ENCODE peak calls at places on chromosomes 7 and 10, in nine cellular contexts. One of them, this sample, is unnamed.

GRCh38 chr10:71621783-71622526 is 97.6 kb downstream of the C10orf105 start:
- DNase-seq in stomach: no peak
- DNase-seq in frontal cortex: no peak
- DNase-seq in OCI-LY7: peak; percentile 77
- DNase-seq in EL: peak; percentile 75
- DNase-seq in stimulated activated CD4-positive, alpha-beta T cell treated with anti-CD3 and anti-CD28 coated beads, Interleukin-12 subunit alpha, Interleukin-12 subunit beta, amount 100 ng/mL, for 4 hours: no peak
- DNase-seq in osteocyte: no peak
- DNase-seq in HCEC 1CT: no peak
- DNase-seq in activated T-cell treated with anti-CD3 and anti-CD28 coated beads for 1 hour: no peak
- DNase-seq in this sample: no peak

GRCh38 chr10:86104611-86105145 is 261.9 kb downstream of the GRID1 start:
- DNase-seq in stomach: no peak
- DNase-seq in frontal cortex: no peak
- DNase-seq in OCI-LY7: no peak
- DNase-seq in EL: no peak
- DNase-seq in stimulated activated CD4-positive, alpha-beta T cell treated with anti-CD3 and anti-CD28 coated beads, Interleukin-12 subunit alpha, Interleukin-12 subunit beta, amount 100 ng/mL, for 4 hours: no peak
- DNase-seq in osteocyte: peak; percentile 48
- DNase-seq in HCEC 1CT: no peak
- DNase-seq in activated T-cell treated with anti-CD3 and anti-CD28 coated beads for 1 hour: no peak
- DNase-seq in this sample: no peak

GRCh38 chr7:107874605-107875446 is 16.2 kb upstream of the DLD start:
- DNase-seq in stomach: peak; percentile 34
- DNase-seq in frontal cortex: no peak
- DNase-seq in OCI-LY7: peak; percentile 63
- DNase-seq in EL: peak; percentile 63
- DNase-seq in stimulated activated CD4-positive, alpha-beta T cell treated with anti-CD3 and anti-CD28 coated beads, Interleukin-12 subunit alpha, Interleukin-12 subunit beta, amount 100 ng/mL, for 4 hours: no peak
- DNase-seq in osteocyte: no peak
- DNase-seq in HCEC 1CT: peak; percentile 61
- DNase-seq in activated T-cell treated with anti-CD3 and anti-CD28 coated beads for 1 hour: no peak
- DNase-seq in this sample: peak; percentile 59

GRCh38 chr7:104926189-104926904 is 87.7 kb upstream of the KMT2E start:
- DNase-seq in stomach: no peak
- DNase-seq in frontal cortex: no peak
- DNase-seq in OCI-LY7: no peak
- DNase-seq in EL: no peak
- DNase-seq in stimulated activated CD4-positive, alpha-beta T cell treated with anti-CD3 and anti-CD28 coated beads, Interleukin-12 subunit alpha, Interleukin-12 subunit beta, amount 100 ng/mL, for 4 hours: no peak
- DNase-seq in osteocyte: no peak
- DNase-seq in HCEC 1CT: no peak
- DNase-seq in activated T-cell treated with anti-CD3 and anti-CD28 coated beads for 1 hour: no peak
- DNase-seq in this sample: no peak

GRCh38 chr10:91635401-91636400 is 2.8 kb upstream of the PPP1R3C start:
- DNase-seq in stomach: peak; percentile 71
- DNase-seq in frontal cortex: peak; percentile 44
- DNase-seq in OCI-LY7: peak; percentile 30
- DNase-seq in EL: peak; percentile 82
- DNase-seq in stimulated activated CD4-positive, alpha-beta T cell treated with anti-CD3 and anti-CD28 coated beads, Interleukin-12 subunit alpha, Interleukin-12 subunit beta, amount 100 ng/mL, for 4 hours: no peak
- DNase-seq in osteocyte: no peak
- DNase-seq in HCEC 1CT: peak; percentile 84
- DNase-seq in activated T-cell treated with anti-CD3 and anti-CD28 coated beads for 1 hour: peak; percentile 35
- DNase-seq in this sample: peak; percentile 59

GRCh38 chr7:150828384-150828783 is 23.9 kb upstream of the AOC1 start:
- DNase-seq in stomach: no peak
- DNase-seq in frontal cortex: no peak
- DNase-seq in OCI-LY7: no peak
- DNase-seq in EL: no peak
- DNase-seq in stimulated activated CD4-positive, alpha-beta T cell treated with anti-CD3 and anti-CD28 coated beads, Interleukin-12 subunit alpha, Interleukin-12 subunit beta, amount 100 ng/mL, for 4 hours: no peak
- DNase-seq in osteocyte: no peak
- DNase-seq in HCEC 1CT: no peak
- DNase-seq in activated T-cell treated with anti-CD3 and anti-CD28 coated beads for 1 hour: no peak
- DNase-seq in this sample: no peak

GRCh38 chr10:26213157-26213780 is 3.3 kb upstream of the GAD2 start:
- DNase-seq in stomach: no peak
- DNase-seq in frontal cortex: no peak
- DNase-seq in OCI-LY7: no peak
- DNase-seq in EL: no peak
- DNase-seq in stimulated activated CD4-positive, alpha-beta T cell treated with anti-CD3 and anti-CD28 coated beads, Interleukin-12 subunit alpha, Interleukin-12 subunit beta, amount 100 ng/mL, for 4 hours: no peak
- DNase-seq in osteocyte: no peak
- DNase-seq in HCEC 1CT: no peak
- DNase-seq in activated T-cell treated with anti-CD3 and anti-CD28 coated beads for 1 hour: no peak
- DNase-seq in this sample: no peak

GRCh38 chr10:30088178-30088577 is 28.8 kb upstream of the JCAD start:
- DNase-seq in stomach: no peak
- DNase-seq in frontal cortex: no peak
- DNase-seq in OCI-LY7: no peak
- DNase-seq in EL: no peak
- DNase-seq in stimulated activated CD4-positive, alpha-beta T cell treated with anti-CD3 and anti-CD28 coated beads, Interleukin-12 subunit alpha, Interleukin-12 subunit beta, amount 100 ng/mL, for 4 hours: no peak
- DNase-seq in osteocyte: no peak
- DNase-seq in HCEC 1CT: no peak
- DNase-seq in activated T-cell treated with anti-CD3 and anti-CD28 coated beads for 1 hour: no peak
- DNase-seq in this sample: no peak

GRCh38 chr7:130356121-130356759 is 11.6 kb downstream of the CPA5 start:
- DNase-seq in stomach: no peak
- DNase-seq in frontal cortex: no peak
- DNase-seq in OCI-LY7: no peak
- DNase-seq in EL: peak; percentile 99
- DNase-seq in stimulated activated CD4-positive, alpha-beta T cell treated with anti-CD3 and anti-CD28 coated beads, Interleukin-12 subunit alpha, Interleukin-12 subunit beta, amount 100 ng/mL, for 4 hours: no peak
- DNase-seq in osteocyte: peak; percentile 94
- DNase-seq in HCEC 1CT: peak; percentile 96
- DNase-seq in activated T-cell treated with anti-CD3 and anti-CD28 coated beads for 1 hour: no peak
- DNase-seq in this sample: no peak

GRCh38 chr7:46153951-46154787 is 233.1 kb upstream of the IGFBP3 start:
- DNase-seq in stomach: no peak
- DNase-seq in frontal cortex: no peak
- DNase-seq in OCI-LY7: no peak
- DNase-seq in EL: peak; percentile 29
- DNase-seq in stimulated activated CD4-positive, alpha-beta T cell treated with anti-CD3 and anti-CD28 coated beads, Interleukin-12 subunit alpha, Interleukin-12 subunit beta, amount 100 ng/mL, for 4 hours: no peak
- DNase-seq in osteocyte: no peak
- DNase-seq in HCEC 1CT: no peak
- DNase-seq in activated T-cell treated with anti-CD3 and anti-CD28 coated beads for 1 hour: no peak
- DNase-seq in this sample: peak; percentile 85

GRCh38 chr10:120221873-120222485 is 235.0 kb upstream of the PLPP4 start:
- DNase-seq in stomach: peak; percentile 35
- DNase-seq in frontal cortex: no peak
- DNase-seq in OCI-LY7: peak; percentile 43
- DNase-seq in EL: peak; percentile 61
- DNase-seq in stimulated activated CD4-positive, alpha-beta T cell treated with anti-CD3 and anti-CD28 coated beads, Interleukin-12 subunit alpha, Interleukin-12 subunit beta, amount 100 ng/mL, for 4 hours: no peak
- DNase-seq in osteocyte: no peak
- DNase-seq in HCEC 1CT: no peak
- DNase-seq in activated T-cell treated with anti-CD3 and anti-CD28 coated beads for 1 hour: no peak
- DNase-seq in this sample: peak; percentile 61

GRCh38 chr7:99128076-99128950 is 15.6 kb downstream of the SMURF1 start:
- DNase-seq in stomach: no peak
- DNase-seq in frontal cortex: no peak
- DNase-seq in OCI-LY7: no peak
- DNase-seq in EL: peak; percentile 55
- DNase-seq in stimulated activated CD4-positive, alpha-beta T cell treated with anti-CD3 and anti-CD28 coated beads, Interleukin-12 subunit alpha, Interleukin-12 subunit beta, amount 100 ng/mL, for 4 hours: no peak
- DNase-seq in osteocyte: no peak
- DNase-seq in HCEC 1CT: no peak
- DNase-seq in activated T-cell treated with anti-CD3 and anti-CD28 coated beads for 1 hour: no peak
- DNase-seq in this sample: no peak

GRCh38 chr10:122525788-122526187 is 34.8 kb upstream of the DMBT1 start:
- DNase-seq in stomach: no peak
- DNase-seq in frontal cortex: no peak
- DNase-seq in OCI-LY7: no peak
- DNase-seq in EL: no peak
- DNase-seq in stimulated activated CD4-positive, alpha-beta T cell treated with anti-CD3 and anti-CD28 coated beads, Interleukin-12 subunit alpha, Interleukin-12 subunit beta, amount 100 ng/mL, for 4 hours: no peak
- DNase-seq in osteocyte: no peak
- DNase-seq in HCEC 1CT: no peak
- DNase-seq in activated T-cell treated with anti-CD3 and anti-CD28 coated beads for 1 hour: no peak
- DNase-seq in this sample: no peak

GRCh38 chr10:70887804-70888800 is at the start of gene PCBD1:
- DNase-seq in stomach: peak; percentile 86
- DNase-seq in frontal cortex: peak; percentile 70
- DNase-seq in OCI-LY7: peak; percentile 48
- DNase-seq in EL: peak; percentile 65
- DNase-seq in stimulated activated CD4-positive, alpha-beta T cell treated with anti-CD3 and anti-CD28 coated beads, Interleukin-12 subunit alpha, Interleukin-12 subunit beta, amount 100 ng/mL, for 4 hours: peak; percentile 68
- DNase-seq in osteocyte: no peak
- DNase-seq in HCEC 1CT: peak; percentile 48
- DNase-seq in activated T-cell treated with anti-CD3 and anti-CD28 coated beads for 1 hour: peak; percentile 62
- DNase-seq in this sample: peak; percentile 79

GRCh38 chr10:31129261-31129660 is 97.6 kb upstream of the ZNF438 start:
- DNase-seq in stomach: no peak
- DNase-seq in frontal cortex: no peak
- DNase-seq in OCI-LY7: no peak
- DNase-seq in EL: peak; percentile 62
- DNase-seq in stimulated activated CD4-positive, alpha-beta T cell treated with anti-CD3 and anti-CD28 coated beads, Interleukin-12 subunit alpha, Interleukin-12 subunit beta, amount 100 ng/mL, for 4 hours: no peak
- DNase-seq in osteocyte: no peak
- DNase-seq in HCEC 1CT: peak; percentile 87
- DNase-seq in activated T-cell treated with anti-CD3 and anti-CD28 coated beads for 1 hour: no peak
- DNase-seq in this sample: no peak

GRCh38 chr10:116708386-116708785 is 34.0 kb downstream of the HSPA12A start:
- DNase-seq in stomach: no peak
- DNase-seq in frontal cortex: no peak
- DNase-seq in OCI-LY7: no peak
- DNase-seq in EL: peak; percentile 62
- DNase-seq in stimulated activated CD4-positive, alpha-beta T cell treated with anti-CD3 and anti-CD28 coated beads, Interleukin-12 subunit alpha, Interleukin-12 subunit beta, amount 100 ng/mL, for 4 hours: no peak
- DNase-seq in osteocyte: no peak
- DNase-seq in HCEC 1CT: no peak
- DNase-seq in activated T-cell treated with anti-CD3 and anti-CD28 coated beads for 1 hour: no peak
- DNase-seq in this sample: no peak

GRCh38 chr10:120606051-120606764 is 149.2 kb downstream of the PLPP4 start:
- DNase-seq in stomach: no peak
- DNase-seq in frontal cortex: no peak
- DNase-seq in OCI-LY7: no peak
- DNase-seq in EL: no peak
- DNase-seq in stimulated activated CD4-positive, alpha-beta T cell treated with anti-CD3 and anti-CD28 coated beads, Interleukin-12 subunit alpha, Interleukin-12 subunit beta, amount 100 ng/mL, for 4 hours: no peak
- DNase-seq in osteocyte: no peak
- DNase-seq in HCEC 1CT: no peak
- DNase-seq in activated T-cell treated with anti-CD3 and anti-CD28 coated beads for 1 hour: no peak
- DNase-seq in this sample: peak; percentile 69

GRCh38 chr7:92595281-92595680 is 5.1 kb upstream of the FAM133B start:
- DNase-seq in stomach: no peak
- DNase-seq in frontal cortex: no peak
- DNase-seq in OCI-LY7: no peak
- DNase-seq in EL: peak; percentile 71
- DNase-seq in stimulated activated CD4-positive, alpha-beta T cell treated with anti-CD3 and anti-CD28 coated beads, Interleukin-12 subunit alpha, Interleukin-12 subunit beta, amount 100 ng/mL, for 4 hours: no peak
- DNase-seq in osteocyte: no peak
- DNase-seq in HCEC 1CT: peak; percentile 70
- DNase-seq in activated T-cell treated with anti-CD3 and anti-CD28 coated beads for 1 hour: no peak
- DNase-seq in this sample: no peak

GRCh38 chr10:132507956-132508490 is 29.6 kb upstream of the INPP5A start:
- DNase-seq in stomach: peak; percentile 26
- DNase-seq in frontal cortex: no peak
- DNase-seq in OCI-LY7: no peak
- DNase-seq in EL: no peak
- DNase-seq in stimulated activated CD4-positive, alpha-beta T cell treated with anti-CD3 and anti-CD28 coated beads, Interleukin-12 subunit alpha, Interleukin-12 subunit beta, amount 100 ng/mL, for 4 hours: no peak
- DNase-seq in osteocyte: no peak
- DNase-seq in HCEC 1CT: no peak
- DNase-seq in activated T-cell treated with anti-CD3 and anti-CD28 coated beads for 1 hour: no peak
- DNase-seq in this sample: no peak

GRCh38 chr10:104139221-104139620 is 17.2 kb downstream of the SFR1 start:
- DNase-seq in stomach: no peak
- DNase-seq in frontal cortex: no peak
- DNase-seq in OCI-LY7: peak; percentile 42
- DNase-seq in EL: no peak
- DNase-seq in stimulated activated CD4-positive, alpha-beta T cell treated with anti-CD3 and anti-CD28 coated beads, Interleukin-12 subunit alpha, Interleukin-12 subunit beta, amount 100 ng/mL, for 4 hours: no peak
- DNase-seq in osteocyte: no peak
- DNase-seq in HCEC 1CT: peak; percentile 23
- DNase-seq in activated T-cell treated with anti-CD3 and anti-CD28 coated beads for 1 hour: no peak
- DNase-seq in this sample: peak; percentile 18

GRCh38 chr7:151053091-151053490 is 4.6 kb downstream of the CDK5 start:
- DNase-seq in stomach: no peak
- DNase-seq in frontal cortex: no peak
- DNase-seq in OCI-LY7: no peak
- DNase-seq in EL: no peak
- DNase-seq in stimulated activated CD4-positive, alpha-beta T cell treated with anti-CD3 and anti-CD28 coated beads, Interleukin-12 subunit alpha, Interleukin-12 subunit beta, amount 100 ng/mL, for 4 hours: no peak
- DNase-seq in osteocyte: no peak
- DNase-seq in HCEC 1CT: no peak
- DNase-seq in activated T-cell treated with anti-CD3 and anti-CD28 coated beads for 1 hour: no peak
- DNase-seq in this sample: no peak